ENCODE peak calls at places on chromosome 11, in eight cellular contexts. F, J, K, B, S, T, Y and R are unnamed samples.

GRCh38 chr11:17244046-17244445 is 32.5 kb upstream of the NUCB2 start:
- DNase-seq in F (no peak), J (no peak), K (no peak), B (no peak), S (no peak), T (no peak), Y (no peak), R (no peak)

GRCh38 chr11:121059605-121060004 is 35.7 kb downstream of the TBCEL start:
- DNase-seq in F (no peak), J (no peak), K (no peak), B (no peak), S (no peak), T (no peak), Y (no peak), R (no peak)

GRCh38 chr11:114301088-114301487 is 4.9 kb downstream of the NNMT start:
- DNase-seq in F (no peak), J (no peak), K (no peak), B (no peak), S (no peak), T (no peak), Y (no peak), R (no peak)

GRCh38 chr11:827146-827860 is 416 bp upstream of the CRACR2B start:
- DNase-seq in F (peak; percentile 35), J (peak; percentile 64), K (no peak), B (peak; percentile 85), S (no peak), T (no peak), Y (no peak), R (peak; percentile 47)

GRCh38 chr11:70944141-70944540 is 308.2 kb downstream of the SHANK2 start:
- DNase-seq in F (no peak), J (no peak), K (no peak), B (no peak), S (no peak), T (no peak), Y (no peak), R (no peak)

GRCh38 chr11:95829580-95830259 is 39.4 kb downstream of the CEP57 start:
- DNase-seq in F (no peak), J (no peak), K (no peak), B (no peak), S (no peak), T (no peak), Y (no peak), R (no peak)

GRCh38 chr11:106276859-106277436 is 199.5 kb downstream of the AASDHPPT start:
- DNase-seq in F (no peak), J (no peak), K (no peak), B (no peak), S (no peak), T (no peak), Y (peak; percentile 11), R (no peak)

GRCh38 chr11:41246399-41246745 is 213.1 kb downstream of the LRRC4C start:
- DNase-seq in F (no peak), J (no peak), K (no peak), B (no peak), S (no peak), T (no peak), Y (no peak), R (no peak)

GRCh38 chr11:16312242-16312641 is 44.1 kb downstream of the SOX6 start:
- DNase-seq in F (no peak), J (no peak), K (no peak), B (no peak), S (no peak), T (no peak), Y (no peak), R (no peak)

GRCh38 chr11:59785818-59786217 is 24.8 kb downstream of the MRPL16 start:
- DNase-seq in F (no peak), J (no peak), K (no peak), B (no peak), S (no peak), T (no peak), Y (no peak), R (no peak)

GRCh38 chr11:87431386-87431785 is 393.7 kb downstream of the TMEM135 start:
- DNase-seq in F (no peak), J (no peak), K (no peak), B (no peak), S (no peak), T (no peak), Y (no peak), R (no peak)

GRCh38 chr11:46006418-46007070 is 84.1 kb downstream of the LARGE2 start:
- DNase-seq in F (peak; percentile 31), J (peak; percentile 41), K (no peak), B (no peak), S (no peak), T (no peak), Y (peak; percentile 66), R (peak; percentile 71)

GRCh38 chr11:78655561-78655960 is 80.9 kb upstream of the NARS2 start:
- DNase-seq in F (no peak), J (no peak), K (no peak), B (no peak), S (no peak), T (no peak), Y (no peak), R (no peak)

GRCh38 chr11:132072044-132072879 is 701.8 kb downstream of the NTM start:
- DNase-seq in F (no peak), J (no peak), K (no peak), B (no peak), S (no peak), T (no peak), Y (peak; percentile 91), R (no peak)

GRCh38 chr11:83827940-83828554 is 541.9 kb upstream of the CCDC90B start:
- DNase-seq in F (no peak), J (no peak), K (no peak), B (no peak), S (no peak), T (no peak), Y (peak; percentile 18), R (peak; percentile 42)

GRCh38 chr11:19258651-19259230 is 18.0 kb upstream of the E2F8 start:
- DNase-seq in F (no peak), J (no peak), K (no peak), B (no peak), S (no peak), T (no peak), Y (no peak), R (no peak)

GRCh38 chr11:128447233-128447632 is 140.1 kb downstream of the ETS1 start:
- DNase-seq in F (no peak), J (no peak), K (no peak), B (no peak), S (no peak), T (no peak), Y (no peak), R (no peak)

GRCh38 chr11:128448981-128449713 is 138.2 kb downstream of the ETS1 start:
- DNase-seq in F (no peak), J (no peak), K (no peak), B (no peak), S (no peak), T (no peak), Y (no peak), R (no peak)

GRCh38 chr11:128450882-128451647 is 136.3 kb downstream of the ETS1 start:
- DNase-seq in F (no peak), J (no peak), K (no peak), B (no peak), S (no peak), T (no peak), Y (no peak), R (no peak)

GRCh38 chr11:128451651-128452470 is 135.5 kb downstream of the ETS1 start:
- DNase-seq in F (no peak), J (peak; percentile 63), K (peak; percentile 62), B (peak; percentile 81), S (peak; percentile 70), T (no peak), Y (no peak), R (peak; percentile 82)

DNA sequence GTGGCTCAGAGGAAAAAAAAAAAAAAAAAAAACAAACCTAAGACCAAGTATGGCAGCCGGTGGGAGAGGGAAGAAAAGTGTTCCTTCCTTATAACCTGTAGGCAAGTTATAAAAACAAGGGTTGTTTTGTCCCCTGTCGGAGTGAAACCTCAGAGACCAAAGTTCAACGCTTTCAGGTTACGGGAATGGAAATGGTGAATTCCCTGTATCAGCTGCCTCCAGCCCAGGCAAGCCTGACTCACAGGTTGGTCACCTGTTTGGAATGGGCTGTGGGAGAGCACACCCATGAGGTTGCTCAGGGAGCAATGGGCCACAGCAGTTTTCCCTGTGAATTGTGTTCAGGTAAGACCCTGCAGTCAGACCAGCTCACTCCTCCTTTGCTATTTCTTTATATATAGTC is 138.9 kb downstream of the ETS1 start:
- DNase-seq in F (no peak), J (peak; percentile 86), K (no peak), B (no peak), S (no peak), T (no peak), Y (peak; percentile 90), R (peak; percentile 89)
- TF ChIP-seq CTCF in F (no peak), J (no peak), K (no peak), B (no peak), S (no peak), T (no peak), Y (peak; percentile 33), R (peak; percentile 67)

GRCh38 chr11:63508009-63508408 is 2.1 kb downstream of the LGALS12 start:
- DNase-seq in F (peak; percentile 42), J (peak; percentile 42), K (peak; percentile 49), B (peak; percentile 68), S (peak; percentile 76), T (no peak), Y (no peak), R (peak; percentile 64)
- TF ChIP-seq CTCF in F (no peak), J (no peak), K (peak; percentile 59), B (peak; percentile 43), S (peak; percentile 76), T (no peak), Y (no peak), R (peak; percentile 83)

DNA sequence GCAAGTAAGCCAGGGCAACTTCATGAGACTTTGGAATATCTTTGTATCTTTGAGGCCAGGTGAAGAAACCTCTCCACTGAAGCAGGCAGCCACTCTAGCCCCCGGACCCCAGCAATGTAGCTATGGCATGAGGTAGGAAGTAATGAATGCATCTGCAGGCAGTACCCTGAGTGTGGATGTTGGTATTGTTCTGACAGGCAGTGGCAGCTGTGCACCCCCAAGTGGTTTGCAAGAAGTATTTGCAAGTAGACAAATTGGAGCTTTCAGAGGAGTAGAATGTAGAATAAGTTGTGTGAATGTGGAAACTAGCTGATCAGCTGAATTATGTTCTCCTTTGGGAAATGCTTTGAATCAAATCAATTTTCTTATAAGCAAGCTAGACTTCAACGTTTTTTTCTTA is 194.4 kb upstream of the PGR start:
- DNase-seq in F (peak; percentile 9), J (no peak), K (no peak), B (no peak), S (no peak), T (no peak), Y (no peak), R (no peak)
- TF ChIP-seq CTCF in F (no peak), J (no peak), K (peak; percentile 55), B (no peak), S (no peak), T (no peak), Y (no peak), R (no peak)

DNA sequence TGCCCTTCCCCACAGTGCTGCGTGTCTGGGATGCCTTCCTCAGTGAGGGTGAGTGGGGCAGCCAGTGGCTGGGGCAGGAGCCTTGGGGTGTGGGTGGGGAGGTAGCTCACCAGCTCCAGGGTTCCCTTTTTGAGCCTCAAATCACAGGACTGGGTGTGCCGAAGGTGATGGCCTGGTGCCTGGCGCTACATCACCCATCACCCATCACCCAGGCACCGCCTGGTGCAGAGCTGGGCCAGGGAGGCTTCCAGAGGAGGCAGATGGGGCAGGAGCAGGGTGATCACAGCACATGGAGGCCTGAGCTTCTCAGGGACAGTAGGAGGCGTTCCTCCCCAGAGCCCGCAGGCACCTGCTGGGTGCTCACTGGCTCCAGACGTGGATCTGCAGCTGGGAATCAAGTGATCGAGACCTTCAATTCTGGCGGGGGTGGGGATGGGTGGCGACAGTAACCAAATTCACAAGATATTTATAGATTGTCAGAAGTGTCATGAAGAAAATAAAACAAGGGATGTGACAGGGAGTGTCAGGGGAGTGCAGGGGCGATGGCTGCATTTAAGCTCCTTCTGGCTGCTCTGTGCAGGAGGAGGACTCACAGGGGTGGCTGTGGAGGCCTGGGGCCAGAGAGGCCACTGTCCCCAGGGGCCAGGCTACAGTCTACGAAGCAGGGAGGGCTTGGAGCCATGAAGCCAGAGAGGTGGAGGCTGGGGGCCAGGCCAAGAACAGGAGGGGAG is 3.3 kb downstream of the TBC1D10C start:
- DNase-seq in F (no peak), J (no peak), K (no peak), B (no peak), S (peak; percentile 81), T (no peak), Y (no peak), R (no peak)
- TF ChIP-seq CTCF in F (no peak), J (no peak), K (no peak), B (no peak), S (peak; percentile 44), T (no peak), Y (no peak), R (peak; percentile 66)